ENCODE peak calls at places on chromosomes 13 and 19, in four cellular contexts. R is K562, U is HepG2, A is H1. B is an unnamed sample.
A peak's percentile ranks its signal among the peaks of the same experiment; 100 is the strongest.

GRCh38 chr19:13181747-13182388 is 31.7 kb downstream of the IER2 start:
- DNase-seq in R (peak; percentile 31), U (no peak), A (no peak), B (no peak)

GRCh38 chr13:78786399-78786879 is 127.5 kb upstream of the OBI1 start:
- DNase-seq in R (no peak), U (no peak), A (no peak), B (no peak)

GRCh38 chr13:110298566-110299321 is 8.2 kb downstream of the COL4A1 start:
- DNase-seq in R (no peak), U (no peak), A (peak; percentile 57), B (no peak)

GRCh38 chr19:41699231-41699967 is 9.0 kb upstream of the CEACAM5 start:
- DNase-seq in R (no peak), U (no peak), A (no peak), B (peak; percentile 72)

GRCh38 chr13:39892731-39893293 is 237.3 kb downstream of the COG6 start:
- DNase-seq in R (no peak), U (no peak), A (no peak), B (no peak)

GRCh38 chr13:98246538-98247172 is 69.6 kb upstream of the RNF113B start:
- DNase-seq in R (no peak), U (peak; percentile 96), A (no peak), B (no peak)

GRCh38 chr13:85528578-85529215 is 270.5 kb downstream of the SLITRK6 start:
- DNase-seq in R (no peak), U (no peak), A (no peak), B (peak; percentile 59)

GRCh38 chr13:72850959-72851677 is 69.2 kb downstream of the PIBF1 start:
- DNase-seq in R (no peak), U (no peak), A (peak; percentile 46), B (no peak)

GRCh38 chr13:102035969-102036368 is 365.9 kb downstream of the FGF14 start:
- DNase-seq in R (no peak), U (no peak), A (no peak), B (no peak)

GRCh38 chr19:11737964-11738745 is 591 bp downstream of the ZNF823 start:
- DNase-seq in R (peak; percentile 77), U (peak; percentile 67), A (peak; percentile 62), B (no peak)

GRCh38 chr19:917323-918151 is at the start of gene KISS1R:
- DNase-seq in R (peak; percentile 90), U (peak; percentile 71), A (peak; percentile 91), B (peak; percentile 59)

GRCh38 chr19:11364935-11365334 is 9.5 kb upstream of the SWSAP1 start:
- DNase-seq in R (no peak), U (no peak), A (no peak), B (no peak)

GRCh38 chr13:23445794-23446193 is 12.3 kb upstream of the SACS start:
- DNase-seq in R (no peak), U (no peak), A (peak; percentile 38), B (no peak)

GRCh38 chr19:48967346-48968178 is 2.5 kb downstream of the FTL start:
- DNase-seq in R (peak; percentile 80), U (peak; percentile 74), A (no peak), B (peak; percentile 60)

GRCh38 chr19:55436847-55437246 is 6.3 kb downstream of the SHISA7 start:
- DNase-seq in R (no peak), U (no peak), A (no peak), B (no peak)

GRCh38 chr13:33494596-33495214 is 209.2 kb upstream of the STARD13 start:
- DNase-seq in R (peak; percentile 39), U (peak; percentile 40), A (no peak), B (peak; percentile 53)

GRCh38 chr13:96821381-96821780 is 172.9 kb downstream of the OXGR1 start:
- DNase-seq in R (no peak), U (no peak), A (no peak), B (no peak)

GRCh38 chr13:110869231-110869804 is 45.6 kb downstream of the ANKRD10 start:
- DNase-seq in R (peak; percentile 47), U (no peak), A (no peak), B (no peak)

GRCh38 chr19:5369962-5370367 is 29.4 kb upstream of the PTPRS start:
- DNase-seq in R (peak; percentile 77), U (peak; percentile 39), A (peak; percentile 97), B (peak; percentile 63)

GRCh38 chr19:53808710-53809125 is 15.4 kb downstream of the NLRP12 start:
- DNase-seq in R (peak; percentile 29), U (peak; percentile 68), A (no peak), B (peak; percentile 85)

GRCh38 chr19:1861599-1862031 is 1.8 kb downstream of the KLF16 start:
- DNase-seq in R (peak; percentile 47), U (no peak), A (no peak), B (no peak)

GRCh38 chr13:82655518-82655855 is 1226.8 kb downstream of the SLITRK1 start:
- DNase-seq in R (no peak), U (no peak), A (no peak), B (no peak)

GRCh38 chr13:21637296-21637695 is 33.3 kb upstream of the MICU2 start:
- DNase-seq in R (peak; percentile 77), U (peak; percentile 50), A (no peak), B (peak; percentile 66)

GRCh38 chr19:16025108-16026101 is 50.9 kb upstream of the TPM4 start:
- DNase-seq in R (peak; percentile 60), U (peak; percentile 61), A (no peak), B (peak; percentile 68)

GRCh38 chr13:37618554-37618953 is 20.0 kb upstream of the POSTN start:
- DNase-seq in R (no peak), U (no peak), A (no peak), B (no peak)

GRCh38 chr19:3645067-3645396 is 18.4 kb upstream of the CACTIN start:
- DNase-seq in R (no peak), U (no peak), A (no peak), B (no peak)

GRCh38 chr13:37409756-37410155 is 188.8 kb downstream of the POSTN start:
- DNase-seq in R (no peak), U (no peak), A (no peak), B (no peak)

GRCh38 chr13:99312493-99312883 is 5.3 kb upstream of the GPR183 start:
- DNase-seq in R (no peak), U (no peak), A (no peak), B (no peak)

GRCh38 chr13:47932953-47933687 is 68.0 kb downstream of the SUCLA2 start:
- DNase-seq in R (no peak), U (peak; percentile 76), A (no peak), B (no peak)

DNA sequence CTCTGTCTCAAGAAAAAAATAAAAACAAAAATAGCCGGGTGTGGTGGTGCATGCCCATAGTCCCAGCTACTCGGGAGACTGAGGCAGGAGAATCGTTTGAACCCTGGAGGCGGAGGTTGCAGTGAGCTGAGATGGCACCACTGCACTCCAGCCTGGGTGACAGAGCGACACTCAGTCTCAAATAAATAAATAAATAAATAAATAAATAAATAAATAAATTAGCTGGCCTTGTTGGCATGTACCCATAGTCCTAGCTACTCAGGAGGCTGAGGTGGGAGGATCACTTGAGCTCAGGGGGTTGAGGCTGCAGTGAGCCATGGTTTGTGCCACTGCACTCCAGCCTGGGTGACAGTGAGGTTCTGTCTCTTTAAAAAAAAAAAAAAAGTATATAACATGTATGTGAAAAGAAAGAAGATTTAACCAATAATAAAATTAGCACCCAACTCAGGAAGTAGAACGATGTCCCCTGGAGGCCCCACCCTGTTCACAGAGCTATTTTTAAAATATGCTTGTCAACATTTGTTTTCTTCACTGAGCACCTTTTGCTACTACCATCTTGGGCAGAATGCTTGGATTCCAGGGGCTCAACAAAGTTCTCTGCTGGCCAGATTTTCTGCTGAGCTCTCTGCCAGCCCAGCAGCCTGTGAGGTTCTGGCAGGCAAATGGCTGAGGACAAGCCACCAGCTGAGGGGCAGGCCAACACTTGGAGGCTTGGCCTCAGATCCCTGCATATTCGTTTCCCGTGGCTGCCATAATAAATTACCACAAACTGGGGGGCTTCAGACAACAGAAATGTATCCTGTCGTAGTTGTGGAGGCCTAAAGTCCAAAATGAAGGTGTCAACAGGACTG is 5.1 kb downstream of the SLC25A42 start:
- DNase-seq in R (no peak), U (no peak), A (no peak), B (no peak)
- TF ChIP-seq PHF8 in R (no peak), U (no peak), A (no peak), B (no peak)

GRCh38 chr19:17332677-17333581 is 1.7 kb downstream of the ANO8 start:
- DNase-seq in R (peak; percentile 97), U (peak; percentile 87), A (peak; percentile 77), B (peak; percentile 41)
- TF ChIP-seq PHF8 in R (no peak), U (no peak), A (no peak), B (no peak)

DNA sequence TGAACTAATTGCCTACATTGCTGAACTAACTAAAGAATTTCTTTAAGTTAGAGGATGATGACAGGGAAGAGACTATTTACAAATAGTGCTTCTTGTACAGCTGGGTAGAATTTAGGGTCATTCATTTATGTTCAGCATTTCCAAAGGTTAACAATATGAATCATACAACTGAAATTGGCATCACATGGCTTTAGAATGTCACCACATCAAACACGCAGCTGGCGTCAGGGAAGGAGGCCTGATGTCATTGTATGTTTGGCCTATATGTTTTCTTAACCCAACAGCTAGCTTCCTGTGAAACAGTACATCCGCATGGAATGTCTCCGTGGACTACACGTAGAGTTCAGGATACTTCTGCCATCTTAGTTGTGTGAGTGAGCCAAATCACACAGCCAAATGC is 99.0 kb upstream of the TNFSF11 start:
- DNase-seq in R (no peak), U (no peak), A (no peak), B (no peak)
- TF ChIP-seq PHF8 in R (no peak), U (no peak), A (no peak), B (no peak)

GRCh38 chr13:44573790-44574465 is 2.2 kb downstream of the TSC22D1 start:
- DNase-seq in R (peak; percentile 44), U (peak; percentile 11), A (no peak), B (peak; percentile 21)
- TF ChIP-seq PHF8 in R (no peak), U (no peak), A (no peak), B (no peak)

B was measured in A549.